ENCODE peak calls at places on chromosomes 7 and 10, in seven cellular contexts. One of them, this sample, is unnamed.

GRCh38 chr7:151793531-151793935 is 83.4 kb downstream of the PRKAG2 start:
- DNase-seq in skeletal muscle cell: no peak
- DNase-seq in nephron progenitor cell: no peak
- DNase-seq in stimulated activated CD4-positive, alpha-beta T cell treated with anti-CD3 and anti-CD28 coated beads, Interleukin-1b, Interleukin-23, amount 100 ng/mL, for 24 hours: no peak
- DNase-seq in RWPE1: no peak
- DNase-seq in non-pigmented ciliary epithelial cell: no peak
- DNase-seq in endothelial cell: no peak
- DNase-seq in this sample: no peak

GRCh38 chr10:43214956-43215561 is 51.8 kb downstream of the RASGEF1A start:
- DNase-seq in skeletal muscle cell: no peak
- DNase-seq in nephron progenitor cell: no peak
- DNase-seq in stimulated activated CD4-positive, alpha-beta T cell treated with anti-CD3 and anti-CD28 coated beads, Interleukin-1b, Interleukin-23, amount 100 ng/mL, for 24 hours: no peak
- DNase-seq in RWPE1: no peak
- DNase-seq in non-pigmented ciliary epithelial cell: no peak
- DNase-seq in endothelial cell: no peak
- DNase-seq in this sample: no peak

GRCh38 chr7:20164420-20165145 is 52.6 kb downstream of the MACC1 start:
- DNase-seq in skeletal muscle cell: no peak
- DNase-seq in nephron progenitor cell: no peak
- DNase-seq in stimulated activated CD4-positive, alpha-beta T cell treated with anti-CD3 and anti-CD28 coated beads, Interleukin-1b, Interleukin-23, amount 100 ng/mL, for 24 hours: no peak
- DNase-seq in RWPE1: no peak
- DNase-seq in non-pigmented ciliary epithelial cell: no peak
- DNase-seq in endothelial cell: no peak
- DNase-seq in this sample: no peak

GRCh38 chr7:77444123-77444522 is 28.0 kb upstream of the GSAP start:
- DNase-seq in skeletal muscle cell: peak
- DNase-seq in nephron progenitor cell: no peak
- DNase-seq in stimulated activated CD4-positive, alpha-beta T cell treated with anti-CD3 and anti-CD28 coated beads, Interleukin-1b, Interleukin-23, amount 100 ng/mL, for 24 hours: no peak
- DNase-seq in RWPE1: no peak
- DNase-seq in non-pigmented ciliary epithelial cell: no peak
- DNase-seq in endothelial cell: no peak
- DNase-seq in this sample: no peak

GRCh38 chr7:74625446-74625845 is 32.1 kb upstream of the GTF2I start:
- DNase-seq in skeletal muscle cell: no peak
- DNase-seq in nephron progenitor cell: no peak
- DNase-seq in stimulated activated CD4-positive, alpha-beta T cell treated with anti-CD3 and anti-CD28 coated beads, Interleukin-1b, Interleukin-23, amount 100 ng/mL, for 24 hours: no peak
- DNase-seq in RWPE1: no peak
- DNase-seq in non-pigmented ciliary epithelial cell: no peak
- DNase-seq in endothelial cell: no peak
- DNase-seq in this sample: no peak

GRCh38 chr7:11130012-11130411 is 156.3 kb downstream of the PHF14 start:
- DNase-seq in skeletal muscle cell: peak
- DNase-seq in nephron progenitor cell: no peak
- DNase-seq in stimulated activated CD4-positive, alpha-beta T cell treated with anti-CD3 and anti-CD28 coated beads, Interleukin-1b, Interleukin-23, amount 100 ng/mL, for 24 hours: no peak
- DNase-seq in RWPE1: no peak
- DNase-seq in non-pigmented ciliary epithelial cell: peak
- DNase-seq in endothelial cell: no peak
- DNase-seq in this sample: no peak

GRCh38 chr7:34845666-34846361 is 187.8 kb downstream of the NPSR1 start:
- DNase-seq in skeletal muscle cell: no peak
- DNase-seq in nephron progenitor cell: no peak
- DNase-seq in stimulated activated CD4-positive, alpha-beta T cell treated with anti-CD3 and anti-CD28 coated beads, Interleukin-1b, Interleukin-23, amount 100 ng/mL, for 24 hours: no peak
- DNase-seq in RWPE1: peak
- DNase-seq in non-pigmented ciliary epithelial cell: no peak
- DNase-seq in endothelial cell: no peak
- DNase-seq in this sample: no peak

GRCh38 chr7:130926021-130926691 is 192.1 kb upstream of the KLF14 start:
- DNase-seq in skeletal muscle cell: no peak
- DNase-seq in nephron progenitor cell: no peak
- DNase-seq in stimulated activated CD4-positive, alpha-beta T cell treated with anti-CD3 and anti-CD28 coated beads, Interleukin-1b, Interleukin-23, amount 100 ng/mL, for 24 hours: no peak
- DNase-seq in RWPE1: no peak
- DNase-seq in non-pigmented ciliary epithelial cell: no peak
- DNase-seq in endothelial cell: no peak
- DNase-seq in this sample: no peak

GRCh38 chr7:33339074-33339805 is 209.9 kb downstream of the BBS9 start:
- DNase-seq in skeletal muscle cell: no peak
- DNase-seq in nephron progenitor cell: no peak
- DNase-seq in stimulated activated CD4-positive, alpha-beta T cell treated with anti-CD3 and anti-CD28 coated beads, Interleukin-1b, Interleukin-23, amount 100 ng/mL, for 24 hours: no peak
- DNase-seq in RWPE1: no peak
- DNase-seq in non-pigmented ciliary epithelial cell: no peak
- DNase-seq in endothelial cell: no peak
- DNase-seq in this sample: no peak